ENCODE peak calls at places on chromosomes 3 and 15, in four cellular contexts. J is heart left ventricle, M is IMR-90, Y is cardiac muscle cell. N is an unnamed sample.

GRCh38 chr3:140441006-140441405 is 236.9 kb upstream of the TRIM42 start:
- DNase-seq in J (no peak), M (peak; percentile 15), Y (no peak), N (no peak)

GRCh38 chr3:197365621-197366020 is 67.2 kb upstream of the DLG1 start:
- DNase-seq in J (no peak), M (no peak), Y (no peak), N (no peak)

GRCh38 chr15:69648215-69648614 is 195.6 kb downstream of the RPLP1 start:
- DNase-seq in J (no peak), M (no peak), Y (peak; percentile 3), N (no peak)

GRCh38 chr15:100242989-100243388 is 98.8 kb downstream of the ADAMTS17 start:
- DNase-seq in J (no peak), M (no peak), Y (no peak), N (no peak)

GRCh38 chr3:14360123-14360881 is 42.1 kb upstream of the SLC6A6 start:
- DNase-seq in J (no peak), M (peak; percentile 62), Y (no peak), N (no peak)

GRCh38 chr3:171565671-171566070 is 105.5 kb upstream of the TNIK start:
- DNase-seq in J (no peak), M (peak; percentile 54), Y (no peak), N (no peak)

GRCh38 chr15:34984884-34985630 is 3.0 kb downstream of the ZNF770 start:
- DNase-seq in J (no peak), M (peak; percentile 22), Y (peak; percentile 40), N (no peak)

GRCh38 chr15:71654714-71655174 is 155.6 kb upstream of the NR2E3 start:
- DNase-seq in J (peak; percentile 22), M (no peak), Y (no peak), N (no peak)

GRCh38 chr3:59775106-59775505 is 725.3 kb upstream of the CFAP20DC start:
- DNase-seq in J (no peak), M (peak; percentile 48), Y (peak; percentile 3), N (no peak)

GRCh38 chr15:98628216-98628615 is 20.1 kb upstream of the IGF1R start:
- DNase-seq in J (no peak), M (no peak), Y (no peak), N (no peak)

GRCh38 chr3:184619348-184619747 is 57.8 kb downstream of the EPHB3 start:
- DNase-seq in J (no peak), M (no peak), Y (no peak), N (no peak)

GRCh38 chr3:184620101-184620798 is 58.7 kb downstream of the EPHB3 start:
- DNase-seq in J (no peak), M (peak; percentile 67), Y (no peak), N (no peak)

GRCh38 chr3:184615396-184615795 is 53.8 kb downstream of the EPHB3 start:
- DNase-seq in J (no peak), M (no peak), Y (no peak), N (no peak)

GRCh38 chr3:184618793-184619192 is 57.2 kb downstream of the EPHB3 start:
- DNase-seq in J (no peak), M (no peak), Y (no peak), N (no peak)

DNA sequence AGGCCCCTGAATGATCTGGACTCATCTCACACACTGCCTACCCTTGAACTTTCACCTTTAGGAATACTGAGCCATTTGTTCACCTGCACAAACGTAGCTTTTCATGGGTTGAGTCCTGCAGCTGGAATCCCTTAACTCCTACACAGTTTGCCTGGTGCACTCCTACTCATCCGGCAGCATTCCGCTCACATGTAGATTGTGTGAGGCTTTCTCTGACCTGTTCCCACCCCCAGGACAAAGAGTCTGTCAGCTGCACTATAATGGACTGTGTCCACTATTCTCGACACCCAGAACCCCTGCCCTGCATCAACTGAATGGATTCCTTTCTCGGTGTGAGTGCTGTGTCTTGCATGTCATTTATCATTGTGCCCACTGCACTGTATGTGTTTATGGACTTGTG is 54.8 kb downstream of the EPHB3 start:
- DNase-seq in J (no peak), M (no peak), Y (no peak), N (no peak)
- H3K27ac ChIP-seq in J (no peak overlapping the region), M (no peak overlapping the region), Y (peak overlapping the region; percentile 49), N (no peak overlapping the region)

DNA sequence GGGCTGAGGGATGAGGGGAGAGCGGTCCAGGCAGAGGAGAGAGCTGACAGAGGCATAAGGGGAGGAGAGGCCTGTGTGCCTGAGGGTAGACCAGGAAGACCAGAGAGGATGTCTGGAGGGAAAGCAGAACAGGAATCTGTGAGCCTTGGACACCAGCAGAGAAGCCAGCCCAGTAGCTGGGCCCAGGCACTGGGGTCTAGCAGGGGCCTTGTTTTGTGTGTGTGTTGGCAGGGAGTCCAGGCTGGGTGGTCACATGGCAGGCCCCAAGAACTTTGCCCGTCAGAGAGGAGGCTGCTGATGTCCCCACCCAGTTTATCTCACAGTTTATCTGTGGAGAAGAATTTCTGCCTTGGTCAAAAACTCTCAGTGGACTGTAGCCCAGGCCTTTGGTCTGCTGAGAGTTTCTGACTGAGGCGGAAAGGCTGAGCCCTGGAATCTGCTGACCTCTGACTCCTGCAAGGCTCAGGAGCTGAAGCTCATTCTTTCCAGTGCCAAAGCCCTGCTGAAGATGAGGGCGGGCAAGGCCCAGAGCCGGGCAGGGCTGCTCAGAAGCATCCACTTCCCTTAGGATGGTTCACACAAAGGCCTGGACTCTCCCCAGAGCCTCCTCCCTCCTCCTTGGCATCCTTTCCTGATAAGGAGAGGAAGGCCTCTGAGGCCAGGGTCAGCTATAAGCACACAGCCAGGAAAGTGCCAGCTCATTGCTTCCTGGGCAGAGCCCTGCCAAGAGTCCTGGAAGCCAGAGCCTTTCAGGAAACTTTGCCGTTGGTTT is 37.0 kb upstream of the SLCO2A1 start:
- DNase-seq in J (no peak), M (no peak), Y (no peak), N (no peak)
- H3K27ac ChIP-seq in J (no peak overlapping the region), M (no peak overlapping the region), Y (no peak overlapping the region), N (no peak overlapping the region)

DNA sequence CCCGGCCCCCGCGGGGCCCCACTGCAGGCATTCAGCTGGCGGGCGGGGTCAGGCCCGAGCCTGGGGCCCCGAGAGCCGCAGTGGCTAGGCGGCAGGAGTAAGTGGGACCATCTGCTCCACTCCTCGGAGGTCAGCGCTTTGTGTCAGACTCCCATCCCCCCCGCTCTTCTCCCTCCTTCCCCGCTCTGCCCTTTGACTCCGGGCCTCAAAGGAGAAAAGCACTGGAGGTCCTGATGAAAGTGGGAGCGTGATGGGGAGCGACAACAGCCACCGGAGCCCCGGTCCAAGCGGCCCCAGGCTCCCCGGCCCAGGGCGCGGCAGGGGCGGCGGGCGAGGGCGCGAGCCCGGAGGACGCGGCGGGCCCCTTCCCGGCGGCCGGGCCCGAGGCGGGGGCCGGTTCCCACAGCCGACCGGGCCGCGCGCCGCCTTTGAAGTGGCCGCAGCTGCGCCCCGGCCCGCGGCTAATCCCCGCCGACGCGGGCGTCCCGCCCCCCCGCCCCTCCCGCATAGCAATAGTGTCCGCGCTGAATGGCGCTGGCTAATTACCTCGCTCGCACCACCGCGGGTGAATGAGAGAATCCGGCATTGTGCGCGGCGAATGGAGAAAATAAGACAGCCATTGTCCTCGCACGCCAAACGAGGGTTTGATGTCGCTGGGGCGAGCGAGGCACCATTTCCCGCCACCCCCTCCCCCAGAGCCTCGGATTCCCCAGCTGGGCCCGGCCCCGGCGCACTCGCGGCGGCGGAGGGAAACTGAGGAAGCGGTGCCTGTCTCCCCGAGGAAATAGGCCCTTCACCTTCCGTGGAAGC is 22.4 kb downstream of the IGDCC3 start:
- DNase-seq in J (no peak), M (no peak), Y (peak; percentile 61), N (no peak)
- H3K27ac ChIP-seq in J (no peak overlapping the region), M (no peak overlapping the region), Y (peak overlapping the region; percentile 17), N (no peak overlapping the region)

GRCh38 chr3:47901280-47901833 is 98.4 kb downstream of the DHX30 start:
- DNase-seq in J (no peak), M (no peak), Y (no peak), N (no peak)
- H3K27ac ChIP-seq in J (no peak overlapping the region), M (no peak overlapping the region), Y (peak overlapping the region; percentile 25), N (no peak overlapping the region)

GRCh38 chr3:132536442-132537153 is 60.5 kb upstream of the ACKR4 start:
- DNase-seq in J (no peak), M (peak; percentile 18), Y (no peak), N (no peak)
- H3K27ac ChIP-seq in J (no peak overlapping the region), M (peak overlapping the region; percentile 66), Y (no peak overlapping the region), N (no peak overlapping the region)

DNA sequence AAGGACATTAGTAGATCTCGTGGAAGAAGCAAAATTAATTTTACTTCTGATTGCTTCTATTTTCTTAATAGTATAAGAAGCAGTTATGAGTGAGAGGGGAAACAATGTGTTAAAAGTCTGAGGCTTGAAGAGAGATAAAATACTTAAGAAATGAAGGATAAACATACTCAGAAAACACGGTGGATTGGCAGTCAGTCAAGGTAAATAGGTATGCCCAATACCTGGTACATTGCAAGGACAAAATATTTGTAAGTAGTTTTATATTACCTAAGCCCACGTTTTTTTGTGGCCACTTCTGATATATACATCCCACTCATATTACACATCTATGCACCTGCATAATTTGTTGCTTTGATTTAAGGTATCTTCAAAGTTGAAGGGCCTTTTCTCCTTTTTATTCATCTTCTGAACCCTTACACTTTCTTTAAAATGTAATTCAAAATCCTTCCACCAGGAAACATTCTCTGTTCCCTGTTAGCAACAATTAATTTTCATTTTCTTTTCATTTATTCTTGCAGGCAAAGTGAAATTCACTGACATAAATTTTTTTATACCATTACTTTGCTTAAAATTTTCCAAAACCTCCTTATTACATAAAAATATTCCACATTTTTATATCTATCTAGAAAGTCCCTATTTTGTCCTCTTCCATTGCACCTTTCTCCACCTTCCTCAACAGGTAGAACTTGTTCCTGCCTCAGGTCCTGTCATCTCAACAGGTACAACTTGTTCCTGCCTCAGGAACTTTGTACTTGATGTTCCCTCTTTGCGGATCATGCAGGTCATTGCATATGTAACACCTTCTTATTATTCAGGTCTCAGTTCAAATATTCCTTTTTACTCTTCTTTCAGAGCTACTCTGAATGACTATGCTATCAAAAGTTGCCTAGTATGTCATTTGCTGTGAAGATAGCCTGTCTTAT is 755.7 kb upstream of the ALCAM start:
- DNase-seq in J (no peak), M (no peak), Y (no peak), N (no peak)
- H3K27ac ChIP-seq in J (no peak overlapping the region), M (no peak overlapping the region), Y (no peak overlapping the region), N (no peak overlapping the region)